ENCODE peak calls at places on chromosome 2, in four cellular contexts. I is astrocyte, R is B cell, P is WTC11. M is an unnamed sample.

GRCh38 chr2:226631671-226632070 is 167.9 kb downstream of the IRS1 start:
- DNase-seq in I (no peak), R (no peak), P (no peak), M (no peak)

GRCh38 chr2:218895758-218896500 is 15.3 kb downstream of the WNT10A start:
- DNase-seq in I (no peak), R (no peak), P (no peak), M (no peak)

GRCh38 chr2:70674636-70675430 is 93.2 kb downstream of the ADD2 start:
- DNase-seq in I (no peak), R (no peak), P (no peak), M (no peak)

GRCh38 chr2:152635635-152636298 is 81.5 kb downstream of the PRPF40A start:
- DNase-seq in I (peak; percentile 18), R (peak; percentile 70), P (peak; percentile 78), M (peak; percentile 57)

GRCh38 chr2:113407446-113408099 is 29.9 kb upstream of the ZNG1B start:
- DNase-seq in I (no peak), R (no peak), P (no peak), M (no peak)

GRCh38 chr2:20565623-20566236 is 85.2 kb downstream of the HS1BP3 start:
- DNase-seq in I (peak; percentile 41), R (no peak), P (no peak), M (no peak)

GRCh38 chr2:215537621-215538020 is 101.8 kb upstream of the FN1 start:
- DNase-seq in I (no peak), R (no peak), P (no peak), M (no peak)

GRCh38 chr2:25044990-25045389 is 3.1 kb downstream of the EFR3B start:
- DNase-seq in I (no peak), R (peak; percentile 30), P (no peak), M (no peak)

GRCh38 chr2:169983506-169983905 is 156.3 kb downstream of the UBR3 start:
- DNase-seq in I (no peak), R (no peak), P (no peak), M (no peak)

GRCh38 chr2:202035089-202035940 is 1.7 kb downstream of the FZD7 start:
- DNase-seq in I (peak; percentile 71), R (peak; percentile 44), P (peak; percentile 62), M (no peak)

GRCh38 chr2:218396688-218397501 is 2.8 kb upstream of the CTDSP1 start:
- DNase-seq in I (peak; percentile 53), R (peak; percentile 61), P (peak; percentile 46), M (peak; percentile 92)

GRCh38 chr2:177611310-177611886 is 218.8 kb downstream of the AGPS start:
- DNase-seq in I (no peak), R (no peak), P (no peak), M (no peak)

GRCh38 chr2:111702119-111702808 is 181.7 kb downstream of the ANAPC1 start:
- DNase-seq in I (peak; percentile 28), R (peak; percentile 44), P (peak; percentile 75), M (peak; percentile 75)

GRCh38 chr2:15756011-15756550 is 164.4 kb downstream of the DDX1 start:
- DNase-seq in I (no peak), R (no peak), P (no peak), M (no peak)

GRCh38 chr2:227849906-227850305 is 21.5 kb upstream of the DAW1 start:
- DNase-seq in I (peak; percentile 71), R (no peak), P (no peak), M (no peak)

GRCh38 chr2:47838249-47838648 is 55.3 kb downstream of the MSH6 start:
- DNase-seq in I (no peak), R (no peak), P (no peak), M (no peak)

GRCh38 chr2:222671259-222672067 is at the start of gene MOGAT1:
- DNase-seq in I (no peak), R (peak; percentile 14), P (peak; percentile 77), M (no peak)

GRCh38 chr2:238908960-238909951 is 61.4 kb downstream of the TWIST2 start:
- DNase-seq in I (peak; percentile 52), R (no peak), P (peak; percentile 26), M (no peak)
- TF ChIP-seq CTCF in I (no peak), R (no peak), P (no peak), M (no peak)

GRCh38 chr2:60819155-60819862 is 62.1 kb upstream of the REL start:
- DNase-seq in I (no peak), R (peak; percentile 46), P (no peak), M (no peak)

GRCh38 chr2:60819936-60820335 is 61.4 kb upstream of the REL start:
- DNase-seq in I (no peak), R (no peak), P (no peak), M (no peak)

GRCh38 chr2:60821587-60822302 is 59.6 kb upstream of the REL start:
- DNase-seq in I (no peak), R (no peak), P (no peak), M (no peak)

GRCh38 chr2:60820416-60821132 is 60.8 kb upstream of the REL start:
- DNase-seq in I (no peak), R (no peak), P (no peak), M (no peak)

GRCh38 chr2:60821133-60821469 is 60.3 kb upstream of the REL start:
- DNase-seq in I (no peak), R (no peak), P (no peak), M (no peak)
- TF ChIP-seq CTCF in I (no peak), R (no peak), P (no peak), M (no peak)

DNA sequence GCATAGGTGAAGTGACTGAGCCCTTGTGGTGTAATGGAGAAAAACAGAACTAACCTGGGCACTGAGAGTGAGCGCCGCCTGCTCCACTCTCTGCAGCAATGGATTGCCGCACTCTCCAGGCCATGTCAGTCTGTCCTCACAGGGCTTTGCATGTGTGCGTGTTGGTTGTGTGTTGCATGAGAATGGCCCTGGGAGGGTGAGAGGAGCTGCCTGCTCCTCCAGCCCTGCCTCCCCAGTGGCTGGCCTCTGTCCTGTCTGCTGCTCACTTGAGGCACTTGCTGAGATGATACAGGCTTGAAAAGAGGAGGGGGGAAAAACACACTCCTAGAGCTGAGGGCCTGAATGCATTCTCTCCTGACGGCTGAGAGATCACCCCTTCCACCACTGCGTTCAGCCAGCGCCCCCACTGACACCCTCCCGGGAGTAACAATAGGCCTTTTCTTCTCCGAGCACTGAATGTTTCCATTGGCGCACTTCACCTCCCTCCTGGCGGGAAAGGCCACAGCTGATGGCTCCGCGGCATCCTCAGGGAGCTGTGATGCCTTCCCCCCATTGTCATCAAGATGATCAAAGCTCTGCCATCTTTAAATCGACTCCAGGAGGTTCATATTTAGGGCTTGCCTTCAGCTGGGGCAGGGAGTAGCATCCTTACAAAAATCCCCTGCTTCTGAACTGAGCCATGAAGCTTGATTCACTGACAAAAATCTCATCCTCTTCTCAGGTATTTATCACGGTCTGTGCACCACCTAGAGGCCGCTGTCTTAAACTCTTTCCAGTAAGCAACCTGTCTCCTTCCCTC is 49.9 kb upstream of the DAPL1 start:
- DNase-seq in I (peak; percentile 51), R (peak; percentile 45), P (peak; percentile 66), M (peak; percentile 43)
- TF ChIP-seq CTCF in I (peak; percentile 70), R (peak; percentile 18), P (peak; percentile 5), M (peak; percentile 64)

DNA sequence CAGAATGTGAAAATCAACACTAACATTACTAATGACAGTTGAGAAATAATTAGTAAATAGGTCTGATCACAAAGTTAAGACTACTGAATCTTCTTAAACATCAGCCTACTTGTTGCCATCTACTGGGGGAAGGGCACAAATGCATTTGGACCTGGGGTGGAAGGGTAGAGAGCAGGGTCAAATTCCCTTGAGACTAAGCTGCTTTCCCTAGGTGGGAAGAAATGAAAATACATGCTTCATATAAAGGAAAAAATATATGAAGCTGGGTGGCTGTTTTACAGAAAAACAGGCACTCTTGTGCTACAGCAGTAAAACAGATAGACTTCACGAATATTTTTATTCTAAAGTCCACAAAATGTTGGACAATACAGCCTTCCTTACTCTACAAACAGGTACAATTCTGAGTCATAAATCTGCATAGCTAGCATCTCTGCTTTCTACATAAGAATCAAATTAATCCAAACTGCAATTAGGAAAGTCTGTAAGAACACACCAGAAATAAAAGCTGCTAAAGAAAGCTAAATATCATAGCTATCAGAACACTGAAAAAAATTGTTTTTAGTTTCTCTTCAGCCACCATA is 10.9 kb downstream of the TRIP12 start:
- DNase-seq in I (no peak), R (peak; percentile 46), P (no peak), M (peak; percentile 36)
- TF ChIP-seq CTCF in I (no peak), R (peak; percentile 71), P (peak; percentile 6), M (peak; percentile 66)

GRCh38 chr2:39000552-39000951 is 110.9 kb downstream of the ARHGEF33 start:
- DNase-seq in I (no peak), R (no peak), P (no peak), M (no peak)
- TF ChIP-seq CTCF in I (no peak), R (no peak), P (no peak), M (no peak)

GRCh38 chr2:233208382-233209116 is 42.9 kb upstream of the ATG16L1 start:
- DNase-seq in I (no peak), R (no peak), P (no peak), M (no peak)
- TF ChIP-seq CTCF in I (no peak), R (no peak), P (no peak), M (no peak)

DNA sequence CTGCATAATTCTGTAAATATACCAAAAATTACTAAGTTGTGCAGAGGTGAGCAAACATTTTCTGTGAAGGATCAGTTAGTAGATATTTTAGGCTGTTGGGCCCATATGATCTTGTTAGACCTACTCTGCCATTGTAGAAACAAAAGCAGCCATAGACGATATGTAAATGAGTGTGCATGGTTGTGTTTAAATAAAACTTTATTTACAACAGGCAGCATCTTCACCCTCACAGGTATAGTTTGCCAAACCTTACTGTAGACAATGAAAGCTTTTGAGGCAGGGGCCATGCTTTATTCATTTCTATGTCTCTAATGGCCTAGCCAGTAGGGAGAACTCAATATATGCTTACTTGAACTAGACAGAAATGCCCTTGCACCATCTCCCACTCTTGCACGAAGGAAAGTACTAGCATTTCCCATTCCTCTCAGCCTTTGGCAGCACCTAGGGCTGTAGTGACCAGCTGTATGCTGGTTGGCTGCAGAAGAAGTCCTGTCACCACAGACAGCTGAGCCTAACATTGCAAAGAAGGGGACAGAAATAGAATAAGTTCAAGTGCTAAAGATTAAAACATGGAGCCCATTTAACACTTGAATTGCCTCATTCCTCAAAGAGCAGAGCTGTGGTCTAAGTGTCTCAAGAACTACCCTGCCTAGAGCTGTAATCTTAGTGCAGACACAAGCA is 305.1 kb upstream of the MGAT5 start:
- DNase-seq in I (no peak), R (no peak), P (no peak), M (no peak)
- TF ChIP-seq CTCF in I (no peak), R (no peak), P (no peak), M (no peak)

DNA sequence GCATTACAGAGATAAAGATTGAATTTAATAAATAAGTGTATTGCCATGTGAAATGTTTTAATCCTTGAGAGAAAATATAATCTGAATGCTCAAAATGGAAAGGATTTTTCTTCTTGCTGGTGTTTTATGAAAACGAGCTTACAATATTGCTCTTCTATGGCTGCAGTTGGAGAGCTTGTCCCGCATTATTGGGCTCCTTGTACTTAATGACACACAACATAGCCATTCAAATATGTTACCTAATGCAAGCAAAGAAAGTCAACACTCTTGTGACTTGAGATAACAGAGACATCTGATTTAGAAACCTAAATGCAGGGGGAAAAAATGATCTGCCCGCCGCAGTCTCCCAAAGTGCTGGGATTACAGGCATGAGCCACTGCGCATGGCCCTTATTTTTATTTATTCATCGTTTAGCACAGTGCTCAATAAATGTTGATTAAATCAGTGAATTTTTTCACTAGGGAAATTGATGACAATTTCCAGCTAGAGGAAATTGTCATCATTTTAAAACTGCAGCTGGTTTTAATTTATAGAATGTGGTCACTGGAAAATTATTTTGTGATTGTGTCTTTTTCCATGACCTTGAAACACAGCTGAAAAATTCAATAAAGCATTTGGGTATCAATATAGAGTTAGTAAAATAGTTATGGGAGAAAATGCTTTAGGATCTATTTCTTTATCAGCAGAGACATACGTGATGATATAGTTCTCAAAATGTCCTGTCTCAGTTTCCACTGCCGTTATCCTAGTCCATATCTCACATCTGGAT is 2.4 kb upstream of the PRKD3 start:
- DNase-seq in I (no peak), R (no peak), P (no peak), M (no peak)
- TF ChIP-seq CTCF in I (no peak), R (no peak), P (no peak), M (no peak)